ENCODE peak calls at places on chromosomes 1 and 21, in ten cellular contexts. N is GM20000; A is astrocyte of the cerebellum; E is CD8-positive, alpha-beta memory T cell; G is stimulated activated CD4-positive, alpha-beta T cell treated with anti-CD3 and anti-CD28 coated beads, Interleukin-1b, Interleukin-23, amount 100 ng/mL, for 1 hour; T is pancreas; L is substantia nigra; X is NCI-H2029; R is posterior cingulate gyrus; U is ovary. D is an unnamed sample.

GRCh38 chr1:46465981-46466476 is 23.6 kb upstream of the DMBX1 start:
- DNase-seq in N (no peak), A (no peak), E (no peak), G (no peak), T (no peak), L (no peak), X (no peak), R (no peak), U (no peak), D (no peak)

GRCh38 chr1:214329456-214330220 is 48.7 kb downstream of the SMYD2 start:
- DNase-seq in N (no peak), A (no peak), E (no peak), G (no peak), T (no peak), L (no peak), X (no peak), R (no peak), U (no peak), D (no peak)

GRCh38 chr1:8373547-8374270 is 55.8 kb downstream of the SLC45A1 start:
- DNase-seq in N (no peak), A (peak), E (no peak), G (no peak), T (peak), L (no peak), X (peak), R (no peak), U (no peak), D (no peak)

GRCh38 chr1:235108185-235108593 is 20.4 kb downstream of the TOMM20 start:
- DNase-seq in N (no peak), A (no peak), E (no peak), G (no peak), T (no peak), L (no peak), X (no peak), R (no peak), U (no peak), D (no peak)

GRCh38 chr1:182126272-182126800 is 64.8 kb upstream of the ZNF648 start:
- DNase-seq in N (no peak), A (no peak), E (no peak), G (no peak), T (no peak), L (no peak), X (no peak), R (no peak), U (no peak), D (no peak)

GRCh38 chr1:44390277-44390676 is 14.8 kb upstream of the RNF220 start:
- DNase-seq in N (no peak), A (peak), E (no peak), G (no peak), T (no peak), L (no peak), X (no peak), R (no peak), U (no peak), D (no peak)

GRCh38 chr1:205979301-205979700 is 23.9 kb downstream of the RAB7B start:
- DNase-seq in N (no peak), A (no peak), E (no peak), G (no peak), T (no peak), L (no peak), X (no peak), R (no peak), U (no peak), D (no peak)

GRCh38 chr21:45176141-45176540 is 101.8 kb downstream of the ADARB1 start:
- DNase-seq in N (no peak), A (no peak), E (no peak), G (no peak), T (no peak), L (no peak), X (no peak), R (no peak), U (no peak), D (no peak)